ENCODE peak calls at places on chromosomes 3 and 15, in five cellular contexts. One of them, this sample, is unnamed.

GRCh38 chr3:144259267-144259666 is 287.6 kb downstream of the DIPK2A start:
- DNase-seq in body of pancreas: no peak
- DNase-seq in heart left ventricle: no peak
- DNase-seq in HCT116: no peak
- DNase-seq in A549: no peak
- DNase-seq in this sample: no peak

GRCh38 chr3:33786565-33787327 is 11.7 kb upstream of the PDCD6IP start:
- DNase-seq in body of pancreas: no peak
- DNase-seq in heart left ventricle: no peak
- DNase-seq in HCT116: no peak
- DNase-seq in A549: no peak
- DNase-seq in this sample: no peak

GRCh38 chr3:72341943-72342342 is 506.3 kb downstream of the SHQ1 start:
- DNase-seq in body of pancreas: no peak
- DNase-seq in heart left ventricle: no peak
- DNase-seq in HCT116: no peak
- DNase-seq in A549: no peak
- DNase-seq in this sample: no peak

GRCh38 chr3:9697892-9698291 is 5.7 kb upstream of the CPNE9 start:
- DNase-seq in body of pancreas: no peak
- DNase-seq in heart left ventricle: no peak
- DNase-seq in HCT116: no peak
- DNase-seq in A549: no peak
- DNase-seq in this sample: no peak

GRCh38 chr3:73783811-73784210 is 159.1 kb upstream of the PDZRN3 start:
- DNase-seq in body of pancreas: no peak
- DNase-seq in heart left ventricle: no peak
- DNase-seq in HCT116: no peak
- DNase-seq in A549: no peak
- DNase-seq in this sample: no peak

GRCh38 chr15:78149805-78150751 is 916 bp downstream of the IDH3A start:
- DNase-seq in body of pancreas: no peak
- DNase-seq in heart left ventricle: no peak
- DNase-seq in HCT116: no peak
- DNase-seq in A549: peak
- DNase-seq in this sample: no peak

GRCh38 chr3:156620901-156621300 is 53.5 kb upstream of the TIPARP start:
- DNase-seq in body of pancreas: no peak
- DNase-seq in heart left ventricle: no peak
- DNase-seq in HCT116: no peak
- DNase-seq in A549: no peak
- DNase-seq in this sample: no peak

GRCh38 chr15:31605467-31605931 is 278.9 kb downstream of the KLF13 start:
- DNase-seq in body of pancreas: no peak
- DNase-seq in heart left ventricle: no peak
- DNase-seq in HCT116: no peak
- DNase-seq in A549: peak
- DNase-seq in this sample: no peak

GRCh38 chr3:81743096-81744025 is 18.1 kb downstream of the GBE1 start:
- DNase-seq in body of pancreas: peak
- DNase-seq in heart left ventricle: no peak
- DNase-seq in HCT116: peak
- DNase-seq in A549: peak
- DNase-seq in this sample: peak

GRCh38 chr3:102240720-102241119 is 194.1 kb upstream of the ZPLD1 start:
- DNase-seq in body of pancreas: no peak
- DNase-seq in heart left ventricle: no peak
- DNase-seq in HCT116: no peak
- DNase-seq in A549: no peak
- DNase-seq in this sample: no peak

GRCh38 chr15:42137461-42138261 is 18.8 kb downstream of the PLA2G4F start:
- DNase-seq in body of pancreas: no peak
- DNase-seq in heart left ventricle: no peak
- DNase-seq in HCT116: peak
- DNase-seq in A549: peak
- DNase-seq in this sample: no peak

GRCh38 chr15:100770781-100771584 is 108.6 kb upstream of the ALDH1A3 start:
- DNase-seq in body of pancreas: no peak
- DNase-seq in heart left ventricle: no peak
- DNase-seq in HCT116: no peak
- DNase-seq in A549: no peak
- DNase-seq in this sample: no peak

GRCh38 chr3:184005981-184006507 is 11.6 kb downstream of the ABCC5 start:
- DNase-seq in body of pancreas: peak
- DNase-seq in heart left ventricle: peak
- DNase-seq in HCT116: peak
- DNase-seq in A549: peak
- DNase-seq in this sample: peak

GRCh38 chr3:13308406-13308805 is 111.7 kb downstream of the NUP210 start:
- DNase-seq in body of pancreas: peak
- DNase-seq in heart left ventricle: no peak
- DNase-seq in HCT116: peak
- DNase-seq in A549: peak
- DNase-seq in this sample: no peak

GRCh38 chr3:142273501-142273900 is 48.1 kb upstream of the GK5 start:
- DNase-seq in body of pancreas: no peak
- DNase-seq in heart left ventricle: peak
- DNase-seq in HCT116: no peak
- DNase-seq in A549: no peak
- DNase-seq in this sample: no peak

GRCh38 chr3:146026547-146026946 is 134.4 kb downstream of the PLOD2 start:
- DNase-seq in body of pancreas: no peak
- DNase-seq in heart left ventricle: no peak
- DNase-seq in HCT116: no peak
- DNase-seq in A549: no peak
- DNase-seq in this sample: no peak

GRCh38 chr3:5136619-5137429 is 14.7 kb downstream of the ARL8B start:
- DNase-seq in body of pancreas: no peak
- DNase-seq in heart left ventricle: no peak
- DNase-seq in HCT116: no peak
- DNase-seq in A549: peak
- DNase-seq in this sample: no peak

GRCh38 chr3:110314512-110315114 is 757.0 kb upstream of the NECTIN3 start:
- DNase-seq in body of pancreas: peak
- DNase-seq in heart left ventricle: peak
- DNase-seq in HCT116: peak
- DNase-seq in A549: peak
- DNase-seq in this sample: no peak

GRCh38 chr15:80152896-80153876 is at the start of gene FAH:
- DNase-seq in body of pancreas: peak
- DNase-seq in heart left ventricle: no peak
- DNase-seq in HCT116: no peak
- DNase-seq in A549: no peak
- DNase-seq in this sample: no peak

GRCh38 chr15:74869726-74870407 is 3.3 kb downstream of the SCAMP2 start:
- DNase-seq in body of pancreas: no peak
- DNase-seq in heart left ventricle: peak
- DNase-seq in HCT116: no peak
- DNase-seq in A549: no peak
- DNase-seq in this sample: peak

GRCh38 chr3:87733671-87734367 is 325.0 kb downstream of the CGGBP1 start:
- DNase-seq in body of pancreas: no peak
- DNase-seq in heart left ventricle: no peak
- DNase-seq in HCT116: no peak
- DNase-seq in A549: no peak
- DNase-seq in this sample: no peak

GRCh38 chr15:40941078-40941527 is 12.0 kb downstream of the DLL4 start:
- DNase-seq in body of pancreas: no peak
- DNase-seq in heart left ventricle: no peak
- DNase-seq in HCT116: no peak
- DNase-seq in A549: no peak
- DNase-seq in this sample: no peak

GRCh38 chr3:57053122-57053521 is 7.3 kb upstream of the SPATA12 start:
- DNase-seq in body of pancreas: no peak
- DNase-seq in heart left ventricle: no peak
- DNase-seq in HCT116: no peak
- DNase-seq in A549: no peak
- DNase-seq in this sample: no peak

GRCh38 chr3:196163212-196163611 is 48.0 kb downstream of the ZDHHC19 start:
- DNase-seq in body of pancreas: no peak
- DNase-seq in heart left ventricle: no peak
- DNase-seq in HCT116: no peak
- DNase-seq in A549: no peak
- DNase-seq in this sample: no peak

GRCh38 chr3:196159952-196160804 is 51.0 kb downstream of the ZDHHC19 start:
- DNase-seq in body of pancreas: peak
- DNase-seq in heart left ventricle: no peak
- DNase-seq in HCT116: no peak
- DNase-seq in A549: no peak
- DNase-seq in this sample: no peak

GRCh38 chr3:196162679-196163078 is 48.5 kb downstream of the ZDHHC19 start:
- DNase-seq in body of pancreas: peak
- DNase-seq in heart left ventricle: no peak
- DNase-seq in HCT116: no peak
- DNase-seq in A549: no peak
- DNase-seq in this sample: no peak

GRCh38 chr3:196156160-196156559 is 55.0 kb downstream of the ZDHHC19 start:
- DNase-seq in body of pancreas: no peak
- DNase-seq in heart left ventricle: no peak
- DNase-seq in HCT116: no peak
- DNase-seq in A549: no peak
- DNase-seq in this sample: no peak

DNA sequence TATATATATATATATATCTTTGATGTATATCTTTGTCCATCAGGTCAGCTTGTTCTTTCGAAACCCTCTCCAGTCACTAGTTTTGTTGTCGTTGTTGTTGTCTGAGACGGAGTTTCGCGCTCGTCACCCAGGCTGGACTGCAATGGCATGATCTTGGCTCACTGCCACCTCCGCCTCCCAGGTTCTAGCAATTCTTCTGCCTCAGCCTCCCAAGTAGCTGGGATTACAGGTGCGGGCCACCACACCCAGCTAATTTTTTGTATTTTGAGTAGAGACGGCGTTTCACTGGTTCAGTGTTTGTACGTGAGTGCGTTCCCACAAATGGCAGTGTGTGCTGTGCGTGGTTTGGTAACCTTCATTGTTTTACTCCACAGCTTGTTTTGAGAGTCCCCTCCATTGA is 51.7 kb downstream of the ZDHHC19 start:
- DNase-seq in body of pancreas: no peak
- DNase-seq in heart left ventricle: no peak
- DNase-seq in HCT116: no peak
- DNase-seq in A549: no peak
- DNase-seq in this sample: no peak
- TF ChIP-seq POLR2A in body of pancreas: no peak
- TF ChIP-seq POLR2A in heart left ventricle: no peak
- TF ChIP-seq POLR2A in HCT116: no peak
- TF ChIP-seq POLR2A in A549: no peak
- TF ChIP-seq POLR2A in this sample: no peak

GRCh38 chr3:71109241-71109976 is 474.1 kb downstream of the FOXP1 start:
- DNase-seq in body of pancreas: no peak
- DNase-seq in heart left ventricle: no peak
- DNase-seq in HCT116: no peak
- DNase-seq in A549: no peak
- DNase-seq in this sample: no peak
- H3K27ac ChIP-seq in body of pancreas: peak
- H3K27ac ChIP-seq in heart left ventricle: peak
- H3K27ac ChIP-seq in HCT116: no peak
- H3K27ac ChIP-seq in A549: peak
- H3K27ac ChIP-seq in this sample: no peak

DNA sequence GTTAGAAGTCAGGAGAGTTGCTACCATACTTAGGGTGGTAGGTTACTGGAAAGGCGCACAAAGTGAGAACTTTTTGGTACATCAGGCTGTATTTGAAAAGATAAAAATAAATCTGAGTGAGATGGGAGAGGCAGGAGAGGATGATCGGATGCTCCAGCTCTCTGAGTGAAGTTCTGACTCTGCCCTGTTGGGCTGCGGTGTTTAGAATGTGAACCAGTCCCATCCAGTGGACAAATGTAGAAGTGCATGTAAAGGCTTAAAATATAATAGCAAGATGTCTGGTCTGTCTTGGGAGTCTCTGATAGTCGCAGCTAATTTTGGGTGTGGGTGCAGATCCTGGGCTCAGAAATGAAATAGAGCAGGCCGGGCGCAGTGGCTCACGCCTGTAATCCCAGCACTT is 30.4 kb downstream of the ACKR2 start:
- DNase-seq in body of pancreas: peak
- DNase-seq in heart left ventricle: no peak
- DNase-seq in HCT116: peak
- DNase-seq in A549: peak
- DNase-seq in this sample: peak
- H3K4me3 ChIP-seq in body of pancreas: no peak
- H3K4me3 ChIP-seq in heart left ventricle: no peak
- H3K4me3 ChIP-seq in HCT116: no peak
- H3K4me3 ChIP-seq in A549: peak
- H3K4me3 ChIP-seq in this sample: no peak

GRCh38 chr3:126357299-126358037 is at the start of gene KLF15:
- DNase-seq in body of pancreas: peak
- DNase-seq in heart left ventricle: peak
- DNase-seq in HCT116: peak
- DNase-seq in A549: peak
- DNase-seq in this sample: peak

GRCh38 chr3:126354776-126355175 is 2.4 kb downstream of the KLF15 start:
- DNase-seq in body of pancreas: peak
- DNase-seq in heart left ventricle: no peak
- DNase-seq in HCT116: no peak
- DNase-seq in A549: no peak
- DNase-seq in this sample: no peak

GRCh38 chr3:126355251-126355650 is 2.0 kb downstream of the KLF15 start:
- DNase-seq in body of pancreas: no peak
- DNase-seq in heart left ventricle: no peak
- DNase-seq in HCT116: no peak
- DNase-seq in A549: no peak
- DNase-seq in this sample: no peak

GRCh38 chr3:126356373-126357298 is 572 bp downstream of the KLF15 start:
- DNase-seq in body of pancreas: peak
- DNase-seq in heart left ventricle: peak
- DNase-seq in HCT116: no peak
- DNase-seq in A549: no peak
- DNase-seq in this sample: peak

DNA sequence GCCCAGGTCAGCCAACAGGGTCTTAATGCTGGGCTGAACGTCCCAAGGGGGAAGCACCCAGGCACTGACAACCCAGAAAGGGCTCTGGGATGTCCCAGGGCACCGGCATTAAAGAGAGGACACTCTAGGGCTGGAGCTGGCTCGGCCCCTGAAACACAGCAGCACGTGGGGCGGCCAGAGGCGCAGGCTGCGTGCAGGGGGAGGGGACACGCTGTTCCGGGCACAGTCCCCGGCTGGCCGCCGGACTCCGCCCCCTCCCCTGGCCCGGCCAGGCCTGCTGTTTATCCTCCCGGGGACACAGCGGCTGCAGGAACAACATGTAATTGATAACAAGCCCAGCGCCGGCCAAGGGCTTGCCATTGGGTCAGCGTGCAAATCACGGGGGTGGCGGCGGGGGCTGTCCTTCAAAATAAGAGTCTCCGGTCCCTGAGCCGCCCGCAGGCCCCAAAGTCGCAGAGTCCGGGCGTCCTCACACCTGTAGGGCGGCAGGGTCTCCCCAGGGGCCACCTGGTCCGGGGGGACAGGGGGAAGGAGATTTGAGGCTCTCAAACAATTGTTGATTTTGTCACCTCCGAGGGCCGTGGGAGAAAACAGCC is 1.3 kb downstream of the KLF15 start:
- DNase-seq in body of pancreas: peak
- DNase-seq in heart left ventricle: peak
- DNase-seq in HCT116: peak
- DNase-seq in A549: no peak
- DNase-seq in this sample: peak
- TF ChIP-seq POLR2A in body of pancreas: peak
- TF ChIP-seq POLR2A in heart left ventricle: peak
- TF ChIP-seq POLR2A in HCT116: peak
- TF ChIP-seq POLR2A in A549: no peak
- TF ChIP-seq POLR2A in this sample: peak

GRCh38 chr3:121979734-121980449 is 42.2 kb downstream of the ILDR1 start:
- DNase-seq in body of pancreas: no peak
- DNase-seq in heart left ventricle: no peak
- DNase-seq in HCT116: no peak
- DNase-seq in A549: peak
- DNase-seq in this sample: no peak
- H3K27ac ChIP-seq in body of pancreas: peak
- H3K27ac ChIP-seq in heart left ventricle: no peak
- H3K27ac ChIP-seq in HCT116: no peak
- H3K27ac ChIP-seq in A549: no peak
- H3K27ac ChIP-seq in this sample: no peak